ENCODE peak calls at places on chromosomes 5 and 9, in nine cellular contexts. One of them, this sample, is unnamed.
A peak's percentile ranks its signal among the peaks of the same experiment; 100 is the strongest.

GRCh38 chr5:141875022-141875740 is 3.0 kb downstream of the PCDH1 start:
- DNase-seq in CD4-positive, CD25-positive, alpha-beta regulatory T cell: no peak
- DNase-seq in H7: peak; percentile 68
- DNase-seq in right atrium auricular region: no peak
- DNase-seq in bronchial epithelial cell: no peak
- DNase-seq in uterus: no peak
- DNase-seq in choroid plexus epithelial cell: no peak
- DNase-seq in fibroblast of pulmonary artery: no peak
- DNase-seq in cardiac muscle cell: no peak
- DNase-seq in this sample: no peak

GRCh38 chr5:82329393-82329792 is 51.2 kb upstream of the RPS23 start:
- DNase-seq in CD4-positive, CD25-positive, alpha-beta regulatory T cell: no peak
- DNase-seq in H7: no peak
- DNase-seq in right atrium auricular region: no peak
- DNase-seq in bronchial epithelial cell: no peak
- DNase-seq in uterus: no peak
- DNase-seq in choroid plexus epithelial cell: no peak
- DNase-seq in fibroblast of pulmonary artery: no peak
- DNase-seq in cardiac muscle cell: no peak
- DNase-seq in this sample: no peak

GRCh38 chr5:139745121-139745799 is 50.3 kb upstream of the PSD2 start:
- DNase-seq in CD4-positive, CD25-positive, alpha-beta regulatory T cell: no peak
- DNase-seq in H7: peak; percentile 82
- DNase-seq in right atrium auricular region: peak; percentile 82
- DNase-seq in bronchial epithelial cell: peak; percentile 59
- DNase-seq in uterus: peak; percentile 57
- DNase-seq in choroid plexus epithelial cell: peak; percentile 89
- DNase-seq in fibroblast of pulmonary artery: peak; percentile 54
- DNase-seq in cardiac muscle cell: no peak
- DNase-seq in this sample: no peak

GRCh38 chr5:1820381-1820780 is 19.2 kb downstream of the NDUFS6 start:
- DNase-seq in CD4-positive, CD25-positive, alpha-beta regulatory T cell: no peak
- DNase-seq in H7: no peak
- DNase-seq in right atrium auricular region: no peak
- DNase-seq in bronchial epithelial cell: no peak
- DNase-seq in uterus: no peak
- DNase-seq in choroid plexus epithelial cell: no peak
- DNase-seq in fibroblast of pulmonary artery: no peak
- DNase-seq in cardiac muscle cell: no peak
- DNase-seq in this sample: no peak

GRCh38 chr9:97468658-97469448 is 32.6 kb upstream of the TMOD1 start:
- DNase-seq in CD4-positive, CD25-positive, alpha-beta regulatory T cell: peak; percentile 58
- DNase-seq in H7: peak; percentile 69
- DNase-seq in right atrium auricular region: peak; percentile 90
- DNase-seq in bronchial epithelial cell: peak; percentile 44
- DNase-seq in uterus: peak; percentile 80
- DNase-seq in choroid plexus epithelial cell: peak; percentile 74
- DNase-seq in fibroblast of pulmonary artery: peak; percentile 79
- DNase-seq in cardiac muscle cell: peak; percentile 87
- DNase-seq in this sample: peak; percentile 53

GRCh38 chr5:96963267-96963666 is 27.4 kb downstream of the LNPEP start:
- DNase-seq in CD4-positive, CD25-positive, alpha-beta regulatory T cell: peak; percentile 60
- DNase-seq in H7: no peak
- DNase-seq in right atrium auricular region: peak; percentile 88
- DNase-seq in bronchial epithelial cell: peak; percentile 29
- DNase-seq in uterus: peak; percentile 46
- DNase-seq in choroid plexus epithelial cell: peak; percentile 86
- DNase-seq in fibroblast of pulmonary artery: peak; percentile 66
- DNase-seq in cardiac muscle cell: peak; percentile 53
- DNase-seq in this sample: no peak

GRCh38 chr9:98807070-98807810 is at the start of gene GALNT12:
- DNase-seq in CD4-positive, CD25-positive, alpha-beta regulatory T cell: peak; percentile 43
- DNase-seq in H7: peak; percentile 93
- DNase-seq in right atrium auricular region: no peak
- DNase-seq in bronchial epithelial cell: no peak
- DNase-seq in uterus: no peak
- DNase-seq in choroid plexus epithelial cell: no peak
- DNase-seq in fibroblast of pulmonary artery: no peak
- DNase-seq in cardiac muscle cell: peak; percentile 66
- DNase-seq in this sample: no peak

GRCh38 chr9:134592819-134593200 is 48.8 kb upstream of the COL5A1 start:
- DNase-seq in CD4-positive, CD25-positive, alpha-beta regulatory T cell: no peak
- DNase-seq in H7: peak; percentile 53
- DNase-seq in right atrium auricular region: peak; percentile 23
- DNase-seq in bronchial epithelial cell: no peak
- DNase-seq in uterus: no peak
- DNase-seq in choroid plexus epithelial cell: no peak
- DNase-seq in fibroblast of pulmonary artery: no peak
- DNase-seq in cardiac muscle cell: no peak
- DNase-seq in this sample: no peak

GRCh38 chr5:133679534-133679933 is 67.2 kb upstream of the FSTL4 start:
- DNase-seq in CD4-positive, CD25-positive, alpha-beta regulatory T cell: no peak
- DNase-seq in H7: no peak
- DNase-seq in right atrium auricular region: peak; percentile 38
- DNase-seq in bronchial epithelial cell: peak; percentile 26
- DNase-seq in uterus: no peak
- DNase-seq in choroid plexus epithelial cell: no peak
- DNase-seq in fibroblast of pulmonary artery: no peak
- DNase-seq in cardiac muscle cell: no peak
- DNase-seq in this sample: no peak

GRCh38 chr5:22473865-22474264 is 379.3 kb downstream of the CDH12 start:
- DNase-seq in CD4-positive, CD25-positive, alpha-beta regulatory T cell: no peak
- DNase-seq in H7: no peak
- DNase-seq in right atrium auricular region: no peak
- DNase-seq in bronchial epithelial cell: peak; percentile 14
- DNase-seq in uterus: no peak
- DNase-seq in choroid plexus epithelial cell: no peak
- DNase-seq in fibroblast of pulmonary artery: peak; percentile 2
- DNase-seq in cardiac muscle cell: no peak
- DNase-seq in this sample: no peak

GRCh38 chr5:139675213-139675612 is 27.1 kb downstream of the CXXC5 start:
- DNase-seq in CD4-positive, CD25-positive, alpha-beta regulatory T cell: no peak
- DNase-seq in H7: no peak
- DNase-seq in right atrium auricular region: no peak
- DNase-seq in bronchial epithelial cell: no peak
- DNase-seq in uterus: no peak
- DNase-seq in choroid plexus epithelial cell: no peak
- DNase-seq in fibroblast of pulmonary artery: no peak
- DNase-seq in cardiac muscle cell: no peak
- DNase-seq in this sample: no peak

GRCh38 chr5:124328201-124328600 is 418.2 kb downstream of the ZNF608 start:
- DNase-seq in CD4-positive, CD25-positive, alpha-beta regulatory T cell: no peak
- DNase-seq in H7: no peak
- DNase-seq in right atrium auricular region: no peak
- DNase-seq in bronchial epithelial cell: no peak
- DNase-seq in uterus: no peak
- DNase-seq in choroid plexus epithelial cell: no peak
- DNase-seq in fibroblast of pulmonary artery: no peak
- DNase-seq in cardiac muscle cell: no peak
- DNase-seq in this sample: no peak

GRCh38 chr5:26009742-26010141 is 1028.6 kb downstream of the CDH9 start:
- DNase-seq in CD4-positive, CD25-positive, alpha-beta regulatory T cell: no peak
- DNase-seq in H7: peak; percentile 8
- DNase-seq in right atrium auricular region: no peak
- DNase-seq in bronchial epithelial cell: no peak
- DNase-seq in uterus: no peak
- DNase-seq in choroid plexus epithelial cell: no peak
- DNase-seq in fibroblast of pulmonary artery: no peak
- DNase-seq in cardiac muscle cell: peak; percentile 52
- DNase-seq in this sample: no peak

GRCh38 chr5:141521244-141521781 is 32.4 kb downstream of the PCDHGC5 start:
- DNase-seq in CD4-positive, CD25-positive, alpha-beta regulatory T cell: no peak
- DNase-seq in H7: no peak
- DNase-seq in right atrium auricular region: no peak
- DNase-seq in bronchial epithelial cell: peak; percentile 100
- DNase-seq in uterus: no peak
- DNase-seq in choroid plexus epithelial cell: peak; percentile 98
- DNase-seq in fibroblast of pulmonary artery: peak; percentile 100
- DNase-seq in cardiac muscle cell: no peak
- DNase-seq in this sample: no peak

DNA sequence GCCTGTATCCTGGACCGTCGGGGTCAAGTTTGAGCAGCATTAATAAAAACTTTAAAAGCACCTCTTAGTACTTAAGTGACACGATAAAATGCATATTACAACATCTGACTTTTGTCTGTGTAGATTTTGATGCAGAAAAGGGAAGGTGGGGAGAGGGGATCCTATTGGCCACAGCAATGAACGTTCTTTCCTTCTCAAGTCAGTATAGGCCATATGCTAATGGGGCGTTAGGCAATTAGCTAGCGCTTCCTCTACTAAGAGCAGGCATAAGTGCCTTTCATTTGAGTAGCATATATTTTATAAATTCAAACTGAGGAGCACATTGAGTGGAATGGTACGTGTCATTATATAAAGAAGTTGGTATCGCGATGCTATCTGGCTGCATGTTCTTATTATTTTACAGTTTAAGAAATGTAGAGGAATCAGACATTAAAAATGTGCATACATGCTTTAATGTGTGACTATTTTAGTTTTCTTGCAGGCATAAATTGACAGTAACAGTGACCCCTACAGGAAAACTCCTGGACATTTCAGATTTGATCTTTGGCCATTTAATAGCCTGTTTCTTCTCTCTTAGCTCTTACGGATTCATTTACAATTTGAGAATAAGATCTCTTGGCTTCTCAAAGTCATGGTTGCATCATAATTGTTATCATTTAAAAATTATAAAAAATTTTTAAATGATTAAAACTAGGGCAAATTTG is 1.1 kb upstream of the GNA14 start:
- DNase-seq in CD4-positive, CD25-positive, alpha-beta regulatory T cell: no peak
- DNase-seq in H7: peak; percentile 45
- DNase-seq in right atrium auricular region: no peak
- DNase-seq in bronchial epithelial cell: peak; percentile 45
- DNase-seq in uterus: no peak
- DNase-seq in choroid plexus epithelial cell: peak; percentile 68
- DNase-seq in fibroblast of pulmonary artery: peak; percentile 71
- DNase-seq in cardiac muscle cell: no peak
- DNase-seq in this sample: no peak
- H3K4me3 ChIP-seq in CD4-positive, CD25-positive, alpha-beta regulatory T cell: no peak overlapping the region
- H3K4me3 ChIP-seq in H7: peak overlapping the region; percentile 60
- H3K4me3 ChIP-seq in right atrium auricular region: peak overlapping the region; percentile 50
- H3K4me3 ChIP-seq in bronchial epithelial cell: no peak overlapping the region
- H3K4me3 ChIP-seq in uterus: peak overlapping the region; percentile 70
- H3K4me3 ChIP-seq in choroid plexus epithelial cell: peak overlapping the region; percentile 59
- H3K4me3 ChIP-seq in fibroblast of pulmonary artery: peak overlapping the region; percentile 59
- H3K4me3 ChIP-seq in cardiac muscle cell: no peak overlapping the region
- H3K4me3 ChIP-seq in this sample: no peak overlapping the region

DNA sequence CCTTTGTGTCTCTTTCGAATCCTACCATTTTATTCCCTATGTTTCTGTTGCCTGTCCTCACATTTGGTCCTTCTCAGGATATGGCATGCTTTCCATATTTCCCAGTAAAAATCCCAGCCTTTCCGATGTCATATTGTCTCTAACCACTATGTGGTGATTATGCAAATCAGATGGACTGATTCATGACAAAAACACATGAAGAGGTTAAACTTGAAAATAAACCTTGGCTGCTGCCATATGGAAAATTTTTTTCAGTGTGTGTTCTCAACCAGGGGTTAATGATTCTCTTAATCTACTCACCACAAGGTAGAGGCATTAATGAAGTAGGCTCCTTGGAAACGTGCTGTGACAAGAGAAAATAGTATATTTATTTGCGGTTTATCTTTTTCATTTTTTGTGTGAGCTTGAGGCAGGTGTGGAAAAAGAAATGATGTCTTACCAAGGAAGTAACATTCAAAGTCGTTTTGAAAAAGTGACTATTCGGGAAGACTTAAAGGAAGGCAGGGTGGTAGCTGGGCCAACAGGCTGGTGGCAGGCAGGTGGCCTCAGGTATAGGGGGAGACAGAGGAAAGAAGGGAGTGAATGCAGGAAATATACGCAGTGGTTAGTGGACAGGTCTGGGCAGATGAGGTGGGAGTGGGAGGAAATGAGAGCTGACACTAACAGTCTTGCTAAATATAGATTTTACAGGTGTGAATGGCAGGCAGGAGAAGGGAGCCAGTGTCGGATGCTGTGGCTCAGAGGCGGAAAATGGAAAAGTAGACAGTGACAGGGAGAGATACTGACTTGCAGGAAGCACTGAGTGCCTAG is 46.2 kb downstream of the DMRT2 start:
- DNase-seq in CD4-positive, CD25-positive, alpha-beta regulatory T cell: no peak
- DNase-seq in H7: no peak
- DNase-seq in right atrium auricular region: no peak
- DNase-seq in bronchial epithelial cell: peak; percentile 84
- DNase-seq in uterus: no peak
- DNase-seq in choroid plexus epithelial cell: no peak
- DNase-seq in fibroblast of pulmonary artery: no peak
- DNase-seq in cardiac muscle cell: no peak
- DNase-seq in this sample: no peak
- H3K4me3 ChIP-seq in CD4-positive, CD25-positive, alpha-beta regulatory T cell: no peak overlapping the region
- H3K4me3 ChIP-seq in H7: no peak overlapping the region
- H3K4me3 ChIP-seq in right atrium auricular region: no peak overlapping the region
- H3K4me3 ChIP-seq in bronchial epithelial cell: no peak overlapping the region
- H3K4me3 ChIP-seq in uterus: no peak overlapping the region
- H3K4me3 ChIP-seq in choroid plexus epithelial cell: no peak overlapping the region
- H3K4me3 ChIP-seq in fibroblast of pulmonary artery: no peak overlapping the region
- H3K4me3 ChIP-seq in cardiac muscle cell: no peak overlapping the region
- H3K4me3 ChIP-seq in this sample: no peak overlapping the region

DNA sequence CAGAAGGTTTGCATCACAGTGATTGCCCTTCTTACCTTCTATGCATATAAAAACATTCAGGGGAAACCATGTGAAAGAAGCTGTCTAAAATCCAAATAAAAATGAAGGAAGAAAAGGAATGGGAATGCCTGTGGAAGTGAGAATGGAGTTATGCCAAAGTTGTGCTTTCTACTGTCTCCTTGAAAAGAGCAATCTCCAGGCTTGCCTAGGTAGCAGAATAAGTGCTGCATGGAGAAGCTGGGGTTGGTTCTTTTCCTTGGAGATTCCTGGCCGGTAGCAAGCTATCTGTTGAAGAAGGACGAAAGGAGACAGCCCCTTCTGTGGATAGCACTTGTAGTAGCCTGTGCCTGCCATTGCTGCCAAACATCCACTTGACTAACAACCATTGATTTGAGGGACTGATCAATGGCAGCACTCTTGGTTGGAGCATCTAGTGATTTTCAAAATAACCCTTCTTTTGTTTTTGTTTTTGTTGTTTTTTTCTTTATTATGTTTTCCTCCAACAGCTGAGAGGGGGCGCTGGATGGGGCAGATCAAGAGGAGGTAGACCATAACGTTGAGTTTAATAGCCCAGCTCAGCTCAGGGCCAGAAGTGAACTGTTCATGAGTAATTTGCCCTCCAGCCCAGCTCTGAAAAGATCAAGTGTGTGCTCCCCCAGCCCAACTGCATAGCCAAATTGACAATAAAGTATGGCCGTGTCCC is 1.6 kb downstream of the PLCXD3 start:
- DNase-seq in CD4-positive, CD25-positive, alpha-beta regulatory T cell: no peak
- DNase-seq in H7: no peak
- DNase-seq in right atrium auricular region: no peak
- DNase-seq in bronchial epithelial cell: no peak
- DNase-seq in uterus: no peak
- DNase-seq in choroid plexus epithelial cell: no peak
- DNase-seq in fibroblast of pulmonary artery: peak; percentile 16
- DNase-seq in cardiac muscle cell: peak; percentile 15
- DNase-seq in this sample: no peak
- H3K4me3 ChIP-seq in CD4-positive, CD25-positive, alpha-beta regulatory T cell: no peak overlapping the region
- H3K4me3 ChIP-seq in H7: no peak overlapping the region
- H3K4me3 ChIP-seq in right atrium auricular region: peak overlapping the region; percentile 66
- H3K4me3 ChIP-seq in bronchial epithelial cell: no peak overlapping the region
- H3K4me3 ChIP-seq in uterus: peak overlapping the region; percentile 56
- H3K4me3 ChIP-seq in choroid plexus epithelial cell: no peak overlapping the region
- H3K4me3 ChIP-seq in fibroblast of pulmonary artery: peak overlapping the region; percentile 83
- H3K4me3 ChIP-seq in cardiac muscle cell: peak overlapping the region; percentile 68
- H3K4me3 ChIP-seq in this sample: no peak overlapping the region

GRCh38 chr5:100682625-100683024 is 147.5 kb downstream of the FAM174A start:
- DNase-seq in CD4-positive, CD25-positive, alpha-beta regulatory T cell: no peak
- DNase-seq in H7: no peak
- DNase-seq in right atrium auricular region: no peak
- DNase-seq in bronchial epithelial cell: no peak
- DNase-seq in uterus: no peak
- DNase-seq in choroid plexus epithelial cell: no peak
- DNase-seq in fibroblast of pulmonary artery: no peak
- DNase-seq in cardiac muscle cell: no peak
- DNase-seq in this sample: no peak

GRCh38 chr5:100683881-100684280 is 148.7 kb downstream of the FAM174A start:
- DNase-seq in CD4-positive, CD25-positive, alpha-beta regulatory T cell: no peak
- DNase-seq in H7: no peak
- DNase-seq in right atrium auricular region: no peak
- DNase-seq in bronchial epithelial cell: no peak
- DNase-seq in uterus: no peak
- DNase-seq in choroid plexus epithelial cell: no peak
- DNase-seq in fibroblast of pulmonary artery: no peak
- DNase-seq in cardiac muscle cell: no peak
- DNase-seq in this sample: no peak
- H3K4me3 ChIP-seq in CD4-positive, CD25-positive, alpha-beta regulatory T cell: no peak overlapping the region
- H3K4me3 ChIP-seq in H7: no peak overlapping the region
- H3K4me3 ChIP-seq in right atrium auricular region: no peak overlapping the region
- H3K4me3 ChIP-seq in bronchial epithelial cell: no peak overlapping the region
- H3K4me3 ChIP-seq in uterus: no peak overlapping the region
- H3K4me3 ChIP-seq in choroid plexus epithelial cell: no peak overlapping the region
- H3K4me3 ChIP-seq in fibroblast of pulmonary artery: no peak overlapping the region
- H3K4me3 ChIP-seq in cardiac muscle cell: no peak overlapping the region
- H3K4me3 ChIP-seq in this sample: no peak overlapping the region